ENCODE peak calls at places on chromosomes 11 and 22, in five cellular contexts. One of them, this sample, is unnamed. For H3K4me1, the result is how much of the 10 kb centered on the place peaks cover.

GRCh38 chr11:121437018-121437685 is 15.0 kb upstream of the SORL1 start:
- DNase-seq in tibial nerve: peak
- DNase-seq in heart right ventricle: no peak
- DNase-seq in GM23248: peak
- DNase-seq in lung: no peak
- DNase-seq in this sample: no peak

GRCh38 chr22:21446128-21446826 is 20.9 kb upstream of the TMEM191C start:
- DNase-seq in lung: peak
- DNase-seq in tibial nerve: no peak
- DNase-seq in heart right ventricle: peak
- DNase-seq in GM23248: no peak
- DNase-seq in this sample: no peak

GRCh38 chr11:61700221-61700620 is 20.0 kb downstream of the DAGLA start:
- DNase-seq in tibial nerve: no peak
- DNase-seq in GM23248: peak
- DNase-seq in heart right ventricle: no peak
- DNase-seq in lung: peak
- DNase-seq in this sample: peak

GRCh38 chr11:92696076-92696475 is 273.4 kb upstream of the MTNR1B start:
- DNase-seq in heart right ventricle: no peak
- DNase-seq in GM23248: no peak
- DNase-seq in lung: no peak
- DNase-seq in tibial nerve: no peak
- DNase-seq in this sample: no peak

GRCh38 chr22:21968452-21969129 is 14.0 kb downstream of the TOP3B start:
- DNase-seq in GM23248: no peak
- DNase-seq in tibial nerve: no peak
- DNase-seq in heart right ventricle: no peak
- DNase-seq in lung: no peak
- DNase-seq in this sample: no peak

GRCh38 chr22:32995335-32995734 is 62.8 kb downstream of the SYN3 start:
- DNase-seq in lung: no peak
- DNase-seq in heart right ventricle: no peak
- DNase-seq in GM23248: no peak
- DNase-seq in tibial nerve: no peak
- DNase-seq in this sample: no peak

GRCh38 chr22:40324468-40325305 is 21.6 kb upstream of the ADSL start:
- DNase-seq in tibial nerve: no peak
- DNase-seq in heart right ventricle: no peak
- DNase-seq in lung: no peak
- DNase-seq in GM23248: no peak
- DNase-seq in this sample: no peak

GRCh38 chr11:50174189-50174588 is 141.5 kb downstream of the OR4C45 start:
- DNase-seq in tibial nerve: no peak
- DNase-seq in lung: no peak
- DNase-seq in heart right ventricle: no peak
- DNase-seq in GM23248: peak
- DNase-seq in this sample: no peak

GRCh38 chr11:1916986-1917522 is 2.4 kb upstream of the TNNT3 start:
- DNase-seq in lung: no peak
- DNase-seq in heart right ventricle: no peak
- DNase-seq in GM23248: no peak
- DNase-seq in tibial nerve: no peak
- DNase-seq in this sample: no peak

GRCh38 chr11:73729594-73730206 is 31.2 kb downstream of the RAB6A start:
- DNase-seq in heart right ventricle: no peak
- DNase-seq in tibial nerve: no peak
- DNase-seq in GM23248: peak
- DNase-seq in lung: no peak
- DNase-seq in this sample: no peak

DNA sequence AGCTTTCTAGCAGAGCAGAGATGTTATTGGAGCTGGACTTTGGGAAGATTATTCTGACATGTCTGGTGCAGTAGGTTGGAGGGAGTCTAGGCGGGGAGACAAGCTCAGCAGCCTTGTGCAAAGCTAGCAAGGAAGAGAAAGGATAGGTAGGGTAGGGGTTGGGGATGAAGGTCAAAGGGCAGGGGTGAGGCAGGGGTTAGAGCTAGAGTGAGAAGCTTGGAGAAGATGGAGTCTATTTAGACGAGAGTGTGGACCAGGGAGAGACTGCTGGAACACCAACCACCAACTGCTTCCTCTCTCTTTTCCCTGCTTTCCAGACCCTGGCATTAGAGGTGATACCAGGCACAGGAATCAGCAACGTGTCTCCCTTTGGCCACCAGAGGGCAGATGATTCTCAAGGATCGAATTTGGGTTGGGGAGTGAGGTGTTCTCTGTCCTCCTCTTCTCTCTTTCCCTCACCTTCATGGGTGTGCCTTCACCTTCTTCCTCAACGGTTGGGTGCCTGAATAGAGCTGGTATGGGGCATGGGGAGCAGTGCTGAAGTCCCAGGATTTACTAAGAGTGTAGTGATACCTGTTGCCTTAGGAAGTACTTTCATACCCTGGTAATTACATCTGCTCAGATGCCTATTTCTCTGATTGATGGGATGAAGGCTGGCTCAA is 1.8 kb upstream of the MARK2 start:
- DNase-seq in lung: peak
- DNase-seq in heart right ventricle: peak
- DNase-seq in tibial nerve: peak
- DNase-seq in GM23248: peak
- DNase-seq in this sample: peak
- H3K4me1 ChIP-seq in lung: under half
- H3K4me1 ChIP-seq in heart right ventricle: under half
- H3K4me1 ChIP-seq in tibial nerve: under half
- H3K4me1 ChIP-seq in GM23248: under half
- H3K4me1 ChIP-seq in this sample: under half

DNA sequence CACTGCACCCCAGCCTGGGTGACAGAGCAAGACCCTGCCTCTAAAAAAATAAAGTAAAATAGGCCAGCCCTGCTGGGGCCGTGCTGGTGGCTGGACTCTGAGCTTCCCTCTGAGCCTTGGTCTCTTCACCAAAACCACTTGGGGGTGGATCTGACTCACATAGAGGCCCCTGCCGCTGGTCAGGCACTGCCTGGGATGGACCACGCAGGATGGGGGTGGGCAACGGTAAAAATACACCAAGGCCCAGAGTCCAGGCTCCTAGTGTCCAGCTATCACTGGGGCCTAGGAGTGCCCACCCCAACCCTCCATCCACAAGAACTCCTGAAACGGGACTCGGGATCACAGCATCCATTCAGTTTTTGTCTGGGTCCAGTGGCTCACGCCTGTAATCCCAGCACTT is 12.3 kb upstream of the UPK3A start:
- DNase-seq in tibial nerve: no peak
- DNase-seq in GM23248: no peak
- DNase-seq in heart right ventricle: no peak
- DNase-seq in lung: no peak
- DNase-seq in this sample: no peak
- H3K27ac ChIP-seq in tibial nerve: peak
- H3K27ac ChIP-seq in GM23248: no peak
- H3K27ac ChIP-seq in heart right ventricle: peak
- H3K27ac ChIP-seq in lung: no peak
- H3K27ac ChIP-seq in this sample: peak

GRCh38 chr22:41844513-41844912 is 11.6 kb downstream of the SREBF2 start:
- DNase-seq in heart right ventricle: no peak
- DNase-seq in lung: peak
- DNase-seq in GM23248: no peak
- DNase-seq in tibial nerve: no peak
- DNase-seq in this sample: no peak

GRCh38 chr22:41847300-41847699 is 14.4 kb downstream of the SREBF2 start:
- DNase-seq in lung: no peak
- DNase-seq in GM23248: no peak
- DNase-seq in heart right ventricle: no peak
- DNase-seq in tibial nerve: no peak
- DNase-seq in this sample: no peak

GRCh38 chr22:41848468-41848867 is 15.6 kb downstream of the SREBF2 start:
- DNase-seq in heart right ventricle: no peak
- DNase-seq in GM23248: peak
- DNase-seq in lung: peak
- DNase-seq in tibial nerve: peak
- DNase-seq in this sample: peak

GRCh38 chr22:41845380-41846267 is 12.7 kb downstream of the SREBF2 start:
- DNase-seq in tibial nerve: no peak
- DNase-seq in GM23248: no peak
- DNase-seq in heart right ventricle: no peak
- DNase-seq in lung: no peak
- DNase-seq in this sample: no peak

GRCh38 chr22:41846268-41847002 is 13.5 kb downstream of the SREBF2 start:
- DNase-seq in GM23248: no peak
- DNase-seq in tibial nerve: no peak
- DNase-seq in lung: no peak
- DNase-seq in heart right ventricle: no peak
- DNase-seq in this sample: no peak
- H3K4me1 ChIP-seq in GM23248: under half
- H3K4me1 ChIP-seq in tibial nerve: under half
- H3K4me1 ChIP-seq in lung: under half
- H3K4me1 ChIP-seq in heart right ventricle: under half
- H3K4me1 ChIP-seq in this sample: under half

DNA sequence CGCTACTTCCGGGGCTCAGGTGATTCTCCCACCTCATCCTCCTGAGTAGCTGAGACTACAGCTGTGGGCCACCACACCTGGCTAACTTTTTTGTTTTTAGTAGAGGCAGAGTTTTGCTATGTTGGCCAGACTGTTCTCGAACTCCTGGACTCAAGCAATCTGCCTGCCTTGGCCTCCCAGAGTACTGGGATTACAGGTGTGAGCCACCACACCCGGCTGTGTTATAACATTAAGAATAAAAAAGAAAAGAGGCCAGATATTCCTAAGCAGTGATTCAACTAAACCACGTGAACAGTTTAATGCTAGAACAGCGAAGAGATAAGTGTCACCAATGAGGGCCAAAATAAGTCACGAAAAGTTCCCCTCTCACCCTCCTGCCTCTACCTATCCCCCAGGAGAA is 3.7 kb downstream of the PRDM10 start:
- DNase-seq in heart right ventricle: no peak
- DNase-seq in GM23248: no peak
- DNase-seq in lung: no peak
- DNase-seq in tibial nerve: no peak
- DNase-seq in this sample: peak
- H3K27ac ChIP-seq in heart right ventricle: no peak
- H3K27ac ChIP-seq in GM23248: no peak
- H3K27ac ChIP-seq in lung: no peak
- H3K27ac ChIP-seq in tibial nerve: no peak
- H3K27ac ChIP-seq in this sample: peak

DNA sequence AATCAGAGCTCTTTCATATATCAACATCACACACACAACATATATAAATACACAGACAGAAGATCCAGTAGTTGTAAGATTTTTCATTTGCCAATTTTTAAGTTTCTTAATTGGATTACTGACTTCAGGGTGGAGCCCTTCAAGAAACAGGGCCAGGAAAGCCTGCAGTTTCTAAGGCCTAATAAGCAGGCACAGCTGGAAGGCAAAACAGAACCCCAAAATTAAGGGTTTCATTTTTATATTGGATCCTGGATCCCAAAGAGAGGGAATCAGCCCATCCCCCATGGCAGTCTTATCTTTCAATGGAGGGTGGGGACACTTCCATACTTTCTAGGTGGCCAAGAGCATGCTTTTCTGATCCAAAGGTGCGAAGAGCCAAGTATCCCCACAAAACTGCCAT is 4.7 kb upstream of the C1QTNF6 start:
- DNase-seq in tibial nerve: no peak
- DNase-seq in heart right ventricle: no peak
- DNase-seq in lung: no peak
- DNase-seq in GM23248: no peak
- DNase-seq in this sample: no peak
- H3K4me1 ChIP-seq in tibial nerve: under half
- H3K4me1 ChIP-seq in heart right ventricle: half or more
- H3K4me1 ChIP-seq in lung: under half
- H3K4me1 ChIP-seq in GM23248: under half
- H3K4me1 ChIP-seq in this sample: under half

GRCh38 chr11:100994966-100995365 is 134.6 kb downstream of the PGR start:
- DNase-seq in lung: no peak
- DNase-seq in tibial nerve: no peak
- DNase-seq in GM23248: no peak
- DNase-seq in heart right ventricle: no peak
- DNase-seq in this sample: no peak
- H3K27ac ChIP-seq in lung: no peak
- H3K27ac ChIP-seq in tibial nerve: no peak
- H3K27ac ChIP-seq in GM23248: no peak
- H3K27ac ChIP-seq in heart right ventricle: no peak
- H3K27ac ChIP-seq in this sample: no peak